ENCODE peak calls at places on chromosome 16, in nine cellular contexts. One of them, this sample, is unnamed.

GRCh38 chr16:5234295-5235050 is 136.9 kb upstream of the EEF2KMT start:
- DNase-seq in sciatic nerve: no peak
- DNase-seq in brain microvascular endothelial cell: no peak
- DNase-seq in germinal center: no peak
- DNase-seq in T-helper 1 cell: no peak
- DNase-seq in thoracic aorta: no peak
- DNase-seq in NAMALWA: no peak
- DNase-seq in GM19239: no peak
- DNase-seq in Right ventricle myocardium superior: no peak
- DNase-seq in this sample: no peak

GRCh38 chr16:67269766-67270165 is 9.6 kb upstream of the PLEKHG4 start:
- DNase-seq in sciatic nerve: no peak
- DNase-seq in brain microvascular endothelial cell: peak
- DNase-seq in germinal center: no peak
- DNase-seq in T-helper 1 cell: no peak
- DNase-seq in thoracic aorta: no peak
- DNase-seq in NAMALWA: no peak
- DNase-seq in GM19239: no peak
- DNase-seq in Right ventricle myocardium superior: no peak
- DNase-seq in this sample: peak

GRCh38 chr16:1428511-1428910 is 2.4 kb upstream of the PERCC1 start:
- DNase-seq in sciatic nerve: no peak
- DNase-seq in brain microvascular endothelial cell: no peak
- DNase-seq in germinal center: peak
- DNase-seq in T-helper 1 cell: no peak
- DNase-seq in thoracic aorta: no peak
- DNase-seq in NAMALWA: peak
- DNase-seq in GM19239: peak
- DNase-seq in Right ventricle myocardium superior: no peak
- DNase-seq in this sample: peak

GRCh38 chr16:20911361-20911760 is 10.8 kb downstream of the LYRM1 start:
- DNase-seq in sciatic nerve: no peak
- DNase-seq in brain microvascular endothelial cell: peak
- DNase-seq in germinal center: no peak
- DNase-seq in T-helper 1 cell: no peak
- DNase-seq in thoracic aorta: no peak
- DNase-seq in NAMALWA: no peak
- DNase-seq in GM19239: no peak
- DNase-seq in Right ventricle myocardium superior: no peak
- DNase-seq in this sample: peak

GRCh38 chr16:53131363-53132071 is 76.7 kb downstream of the CHD9 start:
- DNase-seq in sciatic nerve: peak
- DNase-seq in brain microvascular endothelial cell: no peak
- DNase-seq in germinal center: peak
- DNase-seq in T-helper 1 cell: peak
- DNase-seq in thoracic aorta: peak
- DNase-seq in NAMALWA: peak
- DNase-seq in GM19239: peak
- DNase-seq in Right ventricle myocardium superior: peak
- DNase-seq in this sample: peak

GRCh38 chr16:67104061-67104460 is 5.7 kb upstream of the PHAF1 start:
- DNase-seq in sciatic nerve: no peak
- DNase-seq in brain microvascular endothelial cell: no peak
- DNase-seq in germinal center: no peak
- DNase-seq in T-helper 1 cell: no peak
- DNase-seq in thoracic aorta: no peak
- DNase-seq in NAMALWA: peak
- DNase-seq in GM19239: no peak
- DNase-seq in Right ventricle myocardium superior: no peak
- DNase-seq in this sample: peak

GRCh38 chr16:85522842-85523601 is 90.1 kb upstream of the GSE1 start:
- DNase-seq in sciatic nerve: no peak
- DNase-seq in brain microvascular endothelial cell: no peak
- DNase-seq in germinal center: no peak
- DNase-seq in T-helper 1 cell: no peak
- DNase-seq in thoracic aorta: no peak
- DNase-seq in NAMALWA: no peak
- DNase-seq in GM19239: no peak
- DNase-seq in Right ventricle myocardium superior: no peak
- DNase-seq in this sample: peak

GRCh38 chr16:30724641-30725464 is 23.4 kb upstream of the PHKG2 start:
- DNase-seq in sciatic nerve: no peak
- DNase-seq in brain microvascular endothelial cell: no peak
- DNase-seq in germinal center: no peak
- DNase-seq in T-helper 1 cell: no peak
- DNase-seq in thoracic aorta: no peak
- DNase-seq in NAMALWA: no peak
- DNase-seq in GM19239: no peak
- DNase-seq in Right ventricle myocardium superior: peak
- DNase-seq in this sample: no peak

GRCh38 chr16:66324785-66325184 is 41.7 kb upstream of the CDH5 start:
- DNase-seq in sciatic nerve: no peak
- DNase-seq in brain microvascular endothelial cell: peak
- DNase-seq in germinal center: no peak
- DNase-seq in T-helper 1 cell: no peak
- DNase-seq in thoracic aorta: no peak
- DNase-seq in NAMALWA: peak
- DNase-seq in GM19239: no peak
- DNase-seq in Right ventricle myocardium superior: no peak
- DNase-seq in this sample: peak

GRCh38 chr16:84175351-84176081 is 11.3 kb downstream of the TAF1C start:
- DNase-seq in sciatic nerve: no peak
- DNase-seq in brain microvascular endothelial cell: peak
- DNase-seq in germinal center: peak
- DNase-seq in T-helper 1 cell: no peak
- DNase-seq in thoracic aorta: no peak
- DNase-seq in NAMALWA: peak
- DNase-seq in GM19239: peak
- DNase-seq in Right ventricle myocardium superior: no peak
- DNase-seq in this sample: peak

GRCh38 chr16:83928341-83929055 is 24.5 kb upstream of the OSGIN1 start:
- DNase-seq in sciatic nerve: no peak
- DNase-seq in brain microvascular endothelial cell: peak
- DNase-seq in germinal center: no peak
- DNase-seq in T-helper 1 cell: no peak
- DNase-seq in thoracic aorta: no peak
- DNase-seq in NAMALWA: no peak
- DNase-seq in GM19239: no peak
- DNase-seq in Right ventricle myocardium superior: no peak
- DNase-seq in this sample: peak

GRCh38 chr16:58495861-58496331 is 4.0 kb upstream of the NDRG4 start:
- DNase-seq in sciatic nerve: no peak
- DNase-seq in brain microvascular endothelial cell: no peak
- DNase-seq in germinal center: no peak
- DNase-seq in T-helper 1 cell: no peak
- DNase-seq in thoracic aorta: no peak
- DNase-seq in NAMALWA: no peak
- DNase-seq in GM19239: no peak
- DNase-seq in Right ventricle myocardium superior: no peak
- DNase-seq in this sample: no peak

GRCh38 chr16:74226361-74226979 is 70.1 kb upstream of the PSMD7 start:
- DNase-seq in sciatic nerve: no peak
- DNase-seq in brain microvascular endothelial cell: no peak
- DNase-seq in germinal center: no peak
- DNase-seq in T-helper 1 cell: no peak
- DNase-seq in thoracic aorta: no peak
- DNase-seq in NAMALWA: peak
- DNase-seq in GM19239: no peak
- DNase-seq in Right ventricle myocardium superior: no peak
- DNase-seq in this sample: peak

GRCh38 chr16:8634991-8635736 is 13.7 kb downstream of the METTL22 start:
- DNase-seq in sciatic nerve: no peak
- DNase-seq in brain microvascular endothelial cell: peak
- DNase-seq in germinal center: no peak
- DNase-seq in T-helper 1 cell: no peak
- DNase-seq in thoracic aorta: no peak
- DNase-seq in NAMALWA: peak
- DNase-seq in GM19239: no peak
- DNase-seq in Right ventricle myocardium superior: no peak
- DNase-seq in this sample: peak

GRCh38 chr16:23355106-23355670 is 53.1 kb downstream of the SCNN1B start:
- DNase-seq in sciatic nerve: peak
- DNase-seq in brain microvascular endothelial cell: no peak
- DNase-seq in germinal center: no peak
- DNase-seq in T-helper 1 cell: no peak
- DNase-seq in thoracic aorta: no peak
- DNase-seq in NAMALWA: no peak
- DNase-seq in GM19239: no peak
- DNase-seq in Right ventricle myocardium superior: no peak
- DNase-seq in this sample: no peak

GRCh38 chr16:17070882-17071592 is 399.7 kb downstream of the XYLT1 start:
- DNase-seq in sciatic nerve: peak
- DNase-seq in brain microvascular endothelial cell: no peak
- DNase-seq in germinal center: peak
- DNase-seq in T-helper 1 cell: peak
- DNase-seq in thoracic aorta: no peak
- DNase-seq in NAMALWA: peak
- DNase-seq in GM19239: peak
- DNase-seq in Right ventricle myocardium superior: peak
- DNase-seq in this sample: no peak

GRCh38 chr16:71479420-71479819 is 9.7 kb downstream of the ZNF19 start:
- DNase-seq in sciatic nerve: no peak
- DNase-seq in brain microvascular endothelial cell: no peak
- DNase-seq in germinal center: no peak
- DNase-seq in T-helper 1 cell: no peak
- DNase-seq in thoracic aorta: no peak
- DNase-seq in NAMALWA: no peak
- DNase-seq in GM19239: no peak
- DNase-seq in Right ventricle myocardium superior: no peak
- DNase-seq in this sample: no peak

GRCh38 chr16:89422905-89423630 is 67.3 kb downstream of the ANKRD11 start:
- DNase-seq in sciatic nerve: no peak
- DNase-seq in brain microvascular endothelial cell: peak
- DNase-seq in germinal center: no peak
- DNase-seq in T-helper 1 cell: no peak
- DNase-seq in thoracic aorta: no peak
- DNase-seq in NAMALWA: no peak
- DNase-seq in GM19239: peak
- DNase-seq in Right ventricle myocardium superior: no peak
- DNase-seq in this sample: peak

GRCh38 chr16:11076259-11077018 is 132.1 kb downstream of the CLEC16A start:
- DNase-seq in sciatic nerve: no peak
- DNase-seq in brain microvascular endothelial cell: no peak
- DNase-seq in germinal center: peak
- DNase-seq in T-helper 1 cell: no peak
- DNase-seq in thoracic aorta: no peak
- DNase-seq in NAMALWA: no peak
- DNase-seq in GM19239: peak
- DNase-seq in Right ventricle myocardium superior: no peak
- DNase-seq in this sample: no peak

GRCh38 chr16:58022601-58023371 is 2.8 kb upstream of the MMP15 start:
- DNase-seq in sciatic nerve: peak
- DNase-seq in brain microvascular endothelial cell: peak
- DNase-seq in germinal center: no peak
- DNase-seq in T-helper 1 cell: no peak
- DNase-seq in thoracic aorta: no peak
- DNase-seq in NAMALWA: no peak
- DNase-seq in GM19239: no peak
- DNase-seq in Right ventricle myocardium superior: peak
- DNase-seq in this sample: peak

GRCh38 chr16:76278976-76279375 is 1.8 kb downstream of the CNTNAP4 start:
- DNase-seq in sciatic nerve: no peak
- DNase-seq in brain microvascular endothelial cell: no peak
- DNase-seq in germinal center: no peak
- DNase-seq in T-helper 1 cell: no peak
- DNase-seq in thoracic aorta: no peak
- DNase-seq in NAMALWA: peak
- DNase-seq in GM19239: no peak
- DNase-seq in Right ventricle myocardium superior: no peak
- DNase-seq in this sample: peak

GRCh38 chr16:19505600-19506303 is 16.1 kb downstream of the GDE1 start:
- DNase-seq in sciatic nerve: no peak
- DNase-seq in brain microvascular endothelial cell: peak
- DNase-seq in germinal center: no peak
- DNase-seq in T-helper 1 cell: no peak
- DNase-seq in thoracic aorta: no peak
- DNase-seq in NAMALWA: no peak
- DNase-seq in GM19239: no peak
- DNase-seq in Right ventricle myocardium superior: no peak
- DNase-seq in this sample: peak

GRCh38 chr16:4313563-4314531 is 2.0 kb upstream of the GLIS2 start:
- DNase-seq in sciatic nerve: no peak
- DNase-seq in brain microvascular endothelial cell: no peak
- DNase-seq in germinal center: peak
- DNase-seq in T-helper 1 cell: no peak
- DNase-seq in thoracic aorta: no peak
- DNase-seq in NAMALWA: peak
- DNase-seq in GM19239: peak
- DNase-seq in Right ventricle myocardium superior: no peak
- DNase-seq in this sample: peak

GRCh38 chr16:81711609-81712329 is 67.3 kb upstream of the PLCG2 start:
- DNase-seq in sciatic nerve: no peak
- DNase-seq in brain microvascular endothelial cell: peak
- DNase-seq in germinal center: no peak
- DNase-seq in T-helper 1 cell: no peak
- DNase-seq in thoracic aorta: no peak
- DNase-seq in NAMALWA: no peak
- DNase-seq in GM19239: no peak
- DNase-seq in Right ventricle myocardium superior: no peak
- DNase-seq in this sample: peak

GRCh38 chr16:83330251-83330650 is 477.5 kb upstream of the HSBP1 start:
- DNase-seq in sciatic nerve: no peak
- DNase-seq in brain microvascular endothelial cell: no peak
- DNase-seq in germinal center: no peak
- DNase-seq in T-helper 1 cell: no peak
- DNase-seq in thoracic aorta: no peak
- DNase-seq in NAMALWA: no peak
- DNase-seq in GM19239: no peak
- DNase-seq in Right ventricle myocardium superior: no peak
- DNase-seq in this sample: no peak

GRCh38 chr16:4920826-4921225 is 16.1 kb downstream of the PPL start:
- DNase-seq in sciatic nerve: no peak
- DNase-seq in brain microvascular endothelial cell: no peak
- DNase-seq in germinal center: no peak
- DNase-seq in T-helper 1 cell: no peak
- DNase-seq in thoracic aorta: no peak
- DNase-seq in NAMALWA: no peak
- DNase-seq in GM19239: no peak
- DNase-seq in Right ventricle myocardium superior: no peak
- DNase-seq in this sample: no peak

This sample was measured in fibroblast of lung.